ENCODE peak calls at places on chromosomes 16 and 17, in six cellular contexts. T, S, Z, V, M and E are unnamed samples.

GRCh38 chr17:73343168-73343634 is 31.4 kb upstream of the CDC42EP4 start:
- DNase-seq in T (peak; percentile 75), S (peak; percentile 88), Z (peak; percentile 85), V (peak; percentile 96), M (no peak), E (peak; percentile 95)

GRCh38 chr17:68462381-68463210 is 5.3 kb upstream of the WIPI1 start:
- DNase-seq in T (peak; percentile 49), S (peak; percentile 81), Z (peak; percentile 85), V (peak; percentile 91), M (peak; percentile 92), E (peak; percentile 88)

GRCh38 chr16:3188925-3189825 is 1.2 kb downstream of the OR1F1 start:
- DNase-seq in T (no peak), S (peak; percentile 59), Z (peak; percentile 80), V (peak; percentile 90), M (peak; percentile 45), E (no peak)

GRCh38 chr16:83513006-83513755 is 294.6 kb upstream of the HSBP1 start:
- DNase-seq in T (no peak), S (peak; percentile 89), Z (peak; percentile 83), V (no peak), M (no peak), E (no peak)

GRCh38 chr17:42026821-42027539 is 7.1 kb downstream of the NKIRAS2 start:
- DNase-seq in T (no peak), S (no peak), Z (no peak), V (no peak), M (no peak), E (no peak)

GRCh38 chr16:1152123-1152638 is 725 bp upstream of the CACNA1H start:
- DNase-seq in T (no peak), S (no peak), Z (no peak), V (peak; percentile 31), M (no peak), E (peak; percentile 51)

GRCh38 chr17:10698116-10698818 is 873 bp downstream of the ADPRM start:
- DNase-seq in T (no peak), S (peak; percentile 10), Z (peak; percentile 39), V (peak; percentile 7), M (peak; percentile 8), E (no peak)

GRCh38 chr16:11251525-11252481 is 4.2 kb downstream of the SOCS1 start:
- DNase-seq in T (no peak), S (peak; percentile 91), Z (peak; percentile 73), V (no peak), M (no peak), E (no peak)

GRCh38 chr16:87675111-87675510 is 72.8 kb downstream of the JPH3 start:
- DNase-seq in T (no peak), S (no peak), Z (no peak), V (peak; percentile 47), M (no peak), E (no peak)

GRCh38 chr17:69634844-69635243 is 220.3 kb downstream of the MAP2K6 start:
- DNase-seq in T (no peak), S (no peak), Z (no peak), V (no peak), M (no peak), E (no peak)

GRCh38 chr16:86578056-86578455 is 293 bp upstream of the FOXL1 start:
- DNase-seq in T (no peak), S (peak; percentile 99), Z (peak; percentile 91), V (peak; percentile 24), M (no peak), E (no peak)
- H3K4me3 ChIP-seq in T (peak overlapping the region; percentile 15), S (peak overlapping the region; percentile 0), Z (peak overlapping the region; percentile 86), V (no peak overlapping the region), M (no peak overlapping the region), E (no peak overlapping the region)

DNA sequence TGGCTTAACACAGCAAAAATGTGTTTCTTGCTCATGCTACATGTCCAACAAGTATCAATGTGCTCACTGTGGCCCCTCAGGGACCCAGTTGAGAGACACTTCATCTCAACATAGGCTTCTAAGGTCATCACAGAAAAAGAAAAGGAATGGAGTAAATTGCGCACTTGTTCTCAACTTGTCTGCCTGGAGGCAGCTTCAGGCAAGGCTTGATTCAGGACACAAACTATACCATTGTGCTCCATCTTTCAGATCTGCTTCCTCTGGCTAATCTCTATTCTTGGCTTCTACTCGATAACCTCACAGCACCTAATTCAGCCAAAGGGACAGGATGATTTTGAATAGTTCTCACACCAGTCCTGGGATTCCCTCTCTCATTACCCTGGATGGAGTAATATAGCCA is 35.6 kb downstream of the HS3ST2 start:
- DNase-seq in T (no peak), S (no peak), Z (no peak), V (no peak), M (no peak), E (no peak)
- H2AK5ac ChIP-seq in T (no peak overlapping the region), S (no peak overlapping the region), Z (no peak overlapping the region), V (no peak overlapping the region), M (no peak overlapping the region), E (no peak overlapping the region)

DNA sequence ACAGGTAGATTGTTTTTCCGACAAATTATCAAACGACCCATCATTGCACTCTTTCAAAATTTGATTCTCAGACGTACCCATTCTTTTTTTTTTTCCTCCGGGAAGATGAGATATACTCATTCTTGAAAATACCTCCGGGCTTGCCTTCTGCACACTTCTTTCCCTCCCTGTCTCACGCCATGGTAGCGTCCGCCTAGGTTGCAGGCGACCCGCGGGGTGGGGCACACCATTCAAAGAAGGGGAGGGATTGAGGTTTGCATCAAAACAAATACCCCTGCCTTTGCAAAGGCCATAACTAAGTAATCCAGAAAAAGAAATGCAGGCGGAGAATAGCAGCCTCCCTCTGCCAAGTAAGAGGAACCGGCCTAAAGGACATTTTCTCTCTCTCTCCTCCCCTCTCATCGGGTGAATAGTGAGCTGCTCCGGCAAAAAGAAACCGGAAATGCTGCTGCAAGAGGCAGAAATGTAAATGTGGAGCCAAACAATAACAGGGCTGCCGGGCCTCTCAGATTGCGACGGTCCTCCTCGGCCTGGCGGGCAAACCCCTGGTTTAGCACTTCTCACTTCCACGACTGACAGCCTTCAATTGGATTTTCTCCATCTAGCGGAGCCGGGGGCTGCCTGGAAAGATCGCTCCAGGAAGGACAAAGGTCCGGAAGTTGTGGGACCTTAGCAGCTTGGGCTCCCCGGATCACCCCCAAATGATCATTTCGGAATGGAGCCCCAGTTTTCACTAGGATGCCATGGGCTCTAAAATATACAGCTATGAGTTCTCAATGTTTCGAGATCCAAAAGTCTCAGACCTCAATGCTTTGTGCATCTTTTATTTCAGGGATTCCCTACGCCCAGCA is 844 bp downstream of the TP53 start:
- DNase-seq in T (no peak), S (peak; percentile 73), Z (peak; percentile 93), V (peak; percentile 93), M (peak; percentile 83), E (peak; percentile 93)
- H4K8ac ChIP-seq in T (peak overlapping the region; percentile 99), S (peak overlapping the region; percentile 86), Z (peak overlapping the region; percentile 89), V (no peak overlapping the region), M (peak overlapping the region; percentile 71), E (no peak overlapping the region)

DNA sequence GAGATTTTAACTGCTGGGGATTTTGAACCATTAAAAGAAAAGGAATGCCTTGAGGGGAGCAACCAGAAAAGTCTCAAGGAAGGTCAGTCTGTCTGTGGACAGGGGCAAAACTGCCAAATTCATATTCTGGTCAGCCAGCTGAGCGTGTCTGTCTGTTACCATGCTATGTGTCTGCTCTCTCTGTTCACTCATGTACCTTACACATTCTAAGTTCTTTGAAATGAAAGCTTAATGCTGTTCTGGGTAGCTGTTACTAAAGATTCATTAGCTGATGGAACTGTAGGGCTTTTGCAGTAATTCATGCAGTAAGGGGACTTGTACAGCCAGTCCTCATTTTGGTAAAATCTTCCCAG is 115.8 kb downstream of the MRTFB start:
- DNase-seq in T (no peak), S (no peak), Z (no peak), V (no peak), M (no peak), E (no peak)
- H3K4me3 ChIP-seq in T (no peak overlapping the region), S (no peak overlapping the region), Z (peak overlapping the region; percentile 71), V (no peak overlapping the region), M (no peak overlapping the region), E (no peak overlapping the region)

GRCh38 chr17:75784473-75785015 is at the start of gene UNK:
- DNase-seq in T (peak; percentile 99), S (peak; percentile 100), Z (peak; percentile 100), V (peak; percentile 100), M (peak; percentile 99), E (peak; percentile 98)
- H2AK5ac ChIP-seq in T (peak within 1 kb of the TSS; percentile 91), S (peak within 1 kb of the TSS; percentile 96), Z (peak within 1 kb of the TSS; percentile 98), V (peak within 1 kb of the TSS; percentile 10), M (peak within 1 kb of the TSS; percentile 95), E (peak within 1 kb of the TSS; percentile 99)

GRCh38 chr17:43994272-43995149 is 9.9 kb upstream of the NAGS start:
- DNase-seq in T (no peak), S (peak; percentile 37), Z (peak; percentile 66), V (peak; percentile 62), M (peak; percentile 78), E (no peak)
- H4K8ac ChIP-seq in T (peak overlapping the region; percentile 26), S (no peak overlapping the region), Z (peak overlapping the region; percentile 42), V (no peak overlapping the region), M (no peak overlapping the region), E (no peak overlapping the region)